ENCODE peak calls at places on chromosomes 5 and 9, in six cellular contexts. T is CD4-positive, CD25-positive, alpha-beta regulatory T cell; W is ovary; V is uterus; C is body of pancreas; X is A549. G is an unnamed sample.
A peak's percentile ranks its signal among the peaks of the same experiment; 100 is the strongest.

GRCh38 chr9:37700900-37701299 is 50.1 kb downstream of the FRMPD1 start:
- DNase-seq in T (no peak), W (no peak), V (no peak), C (no peak), X (no peak), G (no peak)

GRCh38 chr5:10479226-10479721 is 37.6 kb downstream of the ROPN1L start:
- DNase-seq in T (no peak), W (no peak), V (no peak), C (no peak), X (peak; percentile 53), G (no peak)

GRCh38 chr9:35470894-35471293 is 19.0 kb upstream of the RUSC2 start:
- DNase-seq in T (no peak), W (no peak), V (peak; percentile 69), C (peak; percentile 32), X (peak; percentile 75), G (peak; percentile 56)

GRCh38 chr5:64972591-64972990 is 203.9 kb downstream of the CWC27 start:
- DNase-seq in T (no peak), W (no peak), V (no peak), C (no peak), X (no peak), G (no peak)

GRCh38 chr9:83622433-83622813 is 520 bp upstream of the IDNK start:
- DNase-seq in T (no peak), W (no peak), V (no peak), C (no peak), X (peak; percentile 10), G (no peak)

GRCh38 chr9:136944094-136944518 is 432 bp downstream of the FBXW5 start:
- DNase-seq in T (peak; percentile 38), W (no peak), V (no peak), C (no peak), X (no peak), G (peak; percentile 86)

GRCh38 chr5:19630875-19631274 is 357.1 kb downstream of the CDH18 start:
- DNase-seq in T (no peak), W (no peak), V (no peak), C (no peak), X (no peak), G (no peak)

GRCh38 chr5:178522361-178522760 is 67.8 kb downstream of the COL23A1 start:
- DNase-seq in T (no peak), W (no peak), V (no peak), C (no peak), X (no peak), G (no peak)

GRCh38 chr9:129352157-129352870 is 174.3 kb upstream of the IER5L start:
- DNase-seq in T (no peak), W (peak; percentile 79), V (peak; percentile 63), C (no peak), X (no peak), G (peak; percentile 88)

GRCh38 chr9:111349766-111350165 is 19.7 kb upstream of the OR2K2 start:
- DNase-seq in T (no peak), W (no peak), V (no peak), C (no peak), X (peak; percentile 27), G (no peak)

GRCh38 chr5:143401846-143402463 is 1.5 kb downstream of the NR3C1 start:
- DNase-seq in T (no peak), W (no peak), V (no peak), C (no peak), X (peak; percentile 70), G (no peak)

GRCh38 chr9:132144708-132145365 is 17.0 kb upstream of the NTNG2 start:
- DNase-seq in T (no peak), W (no peak), V (no peak), C (no peak), X (peak; percentile 38), G (no peak)

GRCh38 chr5:145118109-145118508 is 717.0 kb downstream of the PRELID2 start:
- DNase-seq in T (no peak), W (no peak), V (no peak), C (no peak), X (no peak), G (no peak)

GRCh38 chr5:73945505-73945904 is 319.5 kb downstream of the ARHGEF28 start:
- DNase-seq in T (no peak), W (no peak), V (no peak), C (peak; percentile 20), X (peak; percentile 53), G (no peak)

GRCh38 chr5:68378204-68378830 is 162.8 kb downstream of the PIK3R1 start:
- DNase-seq in T (no peak), W (no peak), V (no peak), C (no peak), X (no peak), G (no peak)

GRCh38 chr5:150636391-150637244 is 3.8 kb upstream of the SYNPO start:
- DNase-seq in T (no peak), W (peak; percentile 63), V (peak; percentile 80), C (peak; percentile 68), X (peak; percentile 70), G (peak; percentile 92)

GRCh38 chr5:128765448-128766061 is 199.7 kb upstream of the SLC27A6 start:
- DNase-seq in T (no peak), W (no peak), V (no peak), C (no peak), X (no peak), G (no peak)

GRCh38 chr9:127344373-127344995 is 52.5 kb upstream of the SLC2A8 start:
- DNase-seq in T (no peak), W (no peak), V (no peak), C (no peak), X (no peak), G (no peak)

GRCh38 chr5:168168978-168169696 is 122.3 kb upstream of the WWC1 start:
- DNase-seq in T (no peak), W (no peak), V (no peak), C (no peak), X (no peak), G (no peak)
- H3K9me3 ChIP-seq in T (no peaks in the 10 kb centered on the region), W (no peaks in the 10 kb centered on the region), V (no peaks in the 10 kb centered on the region), C (no peaks in the 10 kb centered on the region), X (no peaks in the 10 kb centered on the region), G (no peaks in the 10 kb centered on the region)

GRCh38 chr9:2317591-2317990 is 302.4 kb downstream of the SMARCA2 start:
- DNase-seq in T (no peak), W (no peak), V (no peak), C (no peak), X (no peak), G (no peak)
- H3K9me3 ChIP-seq in T (peaks cover 6% of the 10 kb centered on the region), W (no peaks in the 10 kb centered on the region), V (peaks cover 17% of the 10 kb centered on the region), C (no peaks in the 10 kb centered on the region), X (peaks cover 33% of the 10 kb centered on the region), G (peaks cover 6% of the 10 kb centered on the region)

DNA sequence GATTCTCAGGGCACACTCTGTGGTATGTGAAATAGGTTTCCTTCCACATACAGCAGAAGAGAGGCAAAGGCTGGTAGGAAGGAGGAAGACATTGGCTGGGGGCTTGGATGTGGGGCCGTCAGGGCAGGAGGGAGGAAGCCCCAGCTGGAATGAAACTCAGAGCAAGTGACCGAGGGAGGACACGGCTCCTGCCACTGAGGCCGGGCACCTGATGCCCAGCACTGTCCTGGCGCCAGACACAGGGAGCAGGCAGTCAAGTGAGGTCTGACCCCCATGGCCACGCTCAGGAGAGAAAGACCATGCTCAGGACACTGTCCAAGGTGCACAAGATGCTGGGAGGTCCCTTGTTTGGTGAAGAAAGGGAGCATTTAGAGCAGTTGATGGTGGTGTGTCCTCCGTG is 245.5 kb downstream of the CACNA1B start:
- DNase-seq in T (no peak), W (no peak), V (no peak), C (no peak), X (no peak), G (no peak)
- H3K9me3 ChIP-seq in T (no peaks in the 10 kb centered on the region), W (no peaks in the 10 kb centered on the region), V (no peaks in the 10 kb centered on the region), C (no peaks in the 10 kb centered on the region), X (peaks cover 4% of the 10 kb centered on the region), G (no peaks in the 10 kb centered on the region)

DNA sequence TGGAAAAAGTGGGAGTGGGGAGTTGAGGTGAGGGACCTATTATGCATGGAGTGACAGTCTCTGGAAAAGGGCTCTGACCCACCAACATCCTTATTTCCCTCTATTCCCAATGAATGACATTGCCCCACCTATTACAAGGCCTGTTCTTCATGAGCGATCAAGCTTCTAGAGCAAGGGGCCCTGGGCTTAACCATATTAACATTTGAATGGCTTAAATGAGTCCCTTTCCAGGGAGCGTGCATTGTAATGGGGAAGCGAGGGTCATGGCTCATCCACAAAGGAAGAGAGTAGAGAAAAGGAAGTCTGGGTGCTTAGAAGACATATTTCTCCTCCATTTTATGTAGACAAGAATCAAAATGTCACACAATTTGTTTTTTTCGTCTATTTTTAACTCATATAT is 255.5 kb downstream of the CAAP1 start:
- DNase-seq in T (no peak), W (no peak), V (no peak), C (no peak), X (no peak), G (no peak)
- H3K9me3 ChIP-seq in T (no peaks in the 10 kb centered on the region), W (no peaks in the 10 kb centered on the region), V (no peaks in the 10 kb centered on the region), C (no peaks in the 10 kb centered on the region), X (no peaks in the 10 kb centered on the region), G (no peaks in the 10 kb centered on the region)

DNA sequence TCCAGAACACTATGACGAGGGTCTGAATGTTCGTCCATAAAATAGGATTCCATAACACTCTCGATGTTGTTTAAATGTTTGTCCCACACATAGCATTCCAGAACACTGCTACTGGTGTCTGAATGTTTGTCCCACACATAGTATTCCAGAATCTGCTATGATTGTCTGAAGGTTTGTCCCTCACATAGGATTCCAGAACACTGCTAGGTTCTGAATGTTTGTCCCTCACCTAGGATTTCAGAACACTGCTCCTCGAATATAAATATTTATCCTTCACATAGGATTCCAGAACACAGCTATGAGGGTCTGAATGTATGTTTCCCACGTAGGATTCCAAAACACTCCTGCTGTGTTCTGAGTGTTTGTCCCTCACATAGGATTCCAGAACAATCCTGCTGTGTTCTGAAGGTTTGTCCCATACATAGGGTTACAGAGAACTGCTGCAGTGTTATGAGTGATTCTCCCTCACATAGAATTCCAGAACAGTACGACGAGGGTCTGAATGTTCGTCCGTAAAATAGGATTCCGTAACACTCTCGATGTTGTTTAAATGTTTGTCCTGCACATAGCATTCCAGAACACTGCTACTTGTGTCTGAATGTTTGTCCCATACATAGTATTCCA is 215.3 kb downstream of the FOXD4L6 start:
- DNase-seq in T (no peak), W (no peak), V (no peak), C (no peak), X (no peak), G (no peak)
- H3K9me3 ChIP-seq in T (peaks cover 86% of the 10 kb centered on the region), W (peaks cover 6% of the 10 kb centered on the region), V (peaks cover 83% of the 10 kb centered on the region), C (no peaks in the 10 kb centered on the region), X (peaks cover 80% of the 10 kb centered on the region), G (peaks cover 49% of the 10 kb centered on the region)

GRCh38 chr9:40907657-40908624 is 220.5 kb downstream of the FOXD4L6 start:
- DNase-seq in T (no peak), W (no peak), V (no peak), C (no peak), X (no peak), G (no peak)
- H3K9me3 ChIP-seq in T (peaks cover 91% of the 10 kb centered on the region), W (peaks cover 7% of the 10 kb centered on the region), V (peaks cover 92% of the 10 kb centered on the region), C (peaks cover 6% of the 10 kb centered on the region), X (peaks cover 84% of the 10 kb centered on the region), G (peaks cover 52% of the 10 kb centered on the region)

G was measured in aorta.